ENCODE peak calls at places on chromosomes 3 and 15, in ten cellular contexts. N, B, C, L, F, K, M, A, R and D are unnamed samples.

GRCh38 chr3:95172549-95172948 is 1109.7 kb downstream of the NSUN3 start:
- DNase-seq in F (peak), C (no peak), N (no peak), B (no peak), K (no peak), A (no peak), L (no peak), M (no peak), R (no peak), D (no peak)

GRCh38 chr15:43509002-43509922 is 8.1 kb upstream of the MAP1A start:
- DNase-seq in A (no peak), R (no peak), K (no peak), F (no peak), C (peak), B (no peak), L (no peak), M (peak), N (no peak), D (no peak)

GRCh38 chr15:70149667-70150404 is 52.1 kb upstream of the TLE3 start:
- DNase-seq in B (no peak), N (no peak), R (no peak), F (no peak), C (no peak), K (peak), A (no peak), M (peak), L (no peak), D (no peak)

GRCh38 chr15:42404461-42405235 is 45.3 kb downstream of the CAPN3 start:
- DNase-seq in N (no peak), B (no peak), L (no peak), R (no peak), A (no peak), F (no peak), K (no peak), M (no peak), C (no peak), D (no peak)

GRCh38 chr3:167929937-167930336 is 165.8 kb downstream of the GOLIM4 start:
- DNase-seq in L (no peak), N (no peak), B (no peak), K (no peak), A (no peak), F (no peak), R (no peak), C (no peak), M (no peak), D (no peak)

GRCh38 chr3:126277629-126278378 is 79.4 kb downstream of the KLF15 start:
- DNase-seq in A (no peak), M (no peak), C (no peak), R (no peak), B (no peak), L (no peak), N (no peak), K (no peak), F (no peak), D (no peak)

GRCh38 chr3:64138046-64138445 is 87.2 kb downstream of the PRICKLE2 start:
- DNase-seq in M (peak), B (no peak), R (peak), K (peak), A (no peak), F (no peak), L (no peak), C (no peak), N (no peak), D (no peak)

GRCh38 chr3:196517919-196518318 is 2.8 kb upstream of the SMCO1 start:
- DNase-seq in L (no peak), A (peak), F (peak), R (no peak), K (no peak), M (no peak), C (peak), N (no peak), B (no peak), D (no peak)

GRCh38 chr15:89486726-89487050 is 9.7 kb downstream of the RHCG start:
- DNase-seq in B (no peak), L (no peak), F (peak), N (peak), C (no peak), R (no peak), M (no peak), A (no peak), K (no peak), D (no peak)